ENCODE peak calls at places on chromosome 12, in seven cellular contexts. One of them, this sample, is unnamed.

GRCh38 chr12:89084751-89085150 is 267.6 kb downstream of the DUSP6 start:
- DNase-seq in K562: no peak
- DNase-seq in GM23338: no peak
- DNase-seq in endothelial cell of umbilical vein: peak
- DNase-seq in GM12878: no peak
- DNase-seq in H1: no peak
- DNase-seq in HCT116: no peak
- DNase-seq in this sample: no peak

GRCh38 chr12:51910168-51910567 is 2.9 kb downstream of the ACVRL1 start:
- DNase-seq in H1: no peak
- DNase-seq in HCT116: no peak
- DNase-seq in K562: no peak
- DNase-seq in endothelial cell of umbilical vein: peak
- DNase-seq in GM23338: no peak
- DNase-seq in GM12878: no peak
- DNase-seq in this sample: no peak

GRCh38 chr12:100860611-100861010 is 66.0 kb downstream of the ANO4 start:
- DNase-seq in GM23338: no peak
- DNase-seq in endothelial cell of umbilical vein: no peak
- DNase-seq in GM12878: no peak
- DNase-seq in K562: no peak
- DNase-seq in H1: no peak
- DNase-seq in HCT116: no peak
- DNase-seq in this sample: no peak

GRCh38 chr12:108538796-108539195 is 22.2 kb downstream of the SART3 start:
- DNase-seq in GM12878: no peak
- DNase-seq in GM23338: no peak
- DNase-seq in K562: no peak
- DNase-seq in endothelial cell of umbilical vein: no peak
- DNase-seq in H1: no peak
- DNase-seq in HCT116: no peak
- DNase-seq in this sample: no peak

GRCh38 chr12:112130461-112130998 is 5.2 kb downstream of the TRAFD1 start:
- DNase-seq in HCT116: no peak
- DNase-seq in GM12878: peak
- DNase-seq in H1: no peak
- DNase-seq in endothelial cell of umbilical vein: peak
- DNase-seq in GM23338: no peak
- DNase-seq in K562: no peak
- DNase-seq in this sample: peak

GRCh38 chr12:45216297-45216982 is 545 bp downstream of the ANO6 start:
- DNase-seq in H1: no peak
- DNase-seq in endothelial cell of umbilical vein: peak
- DNase-seq in GM12878: no peak
- DNase-seq in GM23338: peak
- DNase-seq in K562: peak
- DNase-seq in HCT116: no peak
- DNase-seq in this sample: no peak

GRCh38 chr12:42273706-42274105 is 35.7 kb upstream of the YAF2 start:
- DNase-seq in GM12878: no peak
- DNase-seq in K562: no peak
- DNase-seq in H1: no peak
- DNase-seq in HCT116: no peak
- DNase-seq in GM23338: no peak
- DNase-seq in endothelial cell of umbilical vein: no peak
- DNase-seq in this sample: no peak

GRCh38 chr12:47731723-47732122 is 6.4 kb upstream of the ENDOU start:
- DNase-seq in H1: no peak
- DNase-seq in HCT116: no peak
- DNase-seq in GM23338: no peak
- DNase-seq in K562: no peak
- DNase-seq in GM12878: no peak
- DNase-seq in endothelial cell of umbilical vein: no peak
- DNase-seq in this sample: no peak

GRCh38 chr12:117189725-117190209 is 503 bp downstream of the FBXO21 start:
- DNase-seq in H1: no peak
- DNase-seq in GM23338: peak
- DNase-seq in K562: peak
- DNase-seq in HCT116: no peak
- DNase-seq in GM12878: no peak
- DNase-seq in endothelial cell of umbilical vein: peak
- DNase-seq in this sample: no peak

GRCh38 chr12:69105101-69105613 is 134.2 kb upstream of the CPSF6 start:
- DNase-seq in HCT116: no peak
- DNase-seq in K562: no peak
- DNase-seq in H1: no peak
- DNase-seq in endothelial cell of umbilical vein: no peak
- DNase-seq in GM23338: no peak
- DNase-seq in GM12878: no peak
- DNase-seq in this sample: no peak

GRCh38 chr12:2095878-2096277 is 43.1 kb downstream of the CACNA1C start:
- DNase-seq in K562: no peak
- DNase-seq in endothelial cell of umbilical vein: no peak
- DNase-seq in HCT116: no peak
- DNase-seq in GM12878: no peak
- DNase-seq in H1: no peak
- DNase-seq in GM23338: no peak
- DNase-seq in this sample: no peak

GRCh38 chr12:54988402-54989054 is 4.0 kb upstream of the TESPA1 start:
- DNase-seq in H1: no peak
- DNase-seq in GM12878: no peak
- DNase-seq in GM23338: no peak
- DNase-seq in HCT116: no peak
- DNase-seq in K562: peak
- DNase-seq in endothelial cell of umbilical vein: peak
- DNase-seq in this sample: no peak

GRCh38 chr12:12466157-12466556 is 96.5 kb downstream of the DUSP16 start:
- DNase-seq in GM12878: no peak
- DNase-seq in K562: no peak
- DNase-seq in H1: no peak
- DNase-seq in endothelial cell of umbilical vein: no peak
- DNase-seq in HCT116: no peak
- DNase-seq in GM23338: no peak
- DNase-seq in this sample: no peak

GRCh38 chr12:9043766-9044165 is 54.4 kb downstream of the KLRG1 start:
- DNase-seq in K562: no peak
- DNase-seq in endothelial cell of umbilical vein: no peak
- DNase-seq in GM12878: no peak
- DNase-seq in HCT116: no peak
- DNase-seq in H1: no peak
- DNase-seq in GM23338: no peak
- DNase-seq in this sample: no peak

GRCh38 chr12:109777544-109777943 is 55.7 kb downstream of the TRPV4 start:
- DNase-seq in GM23338: peak
- DNase-seq in HCT116: no peak
- DNase-seq in H1: no peak
- DNase-seq in endothelial cell of umbilical vein: peak
- DNase-seq in GM12878: peak
- DNase-seq in K562: peak
- DNase-seq in this sample: peak

DNA sequence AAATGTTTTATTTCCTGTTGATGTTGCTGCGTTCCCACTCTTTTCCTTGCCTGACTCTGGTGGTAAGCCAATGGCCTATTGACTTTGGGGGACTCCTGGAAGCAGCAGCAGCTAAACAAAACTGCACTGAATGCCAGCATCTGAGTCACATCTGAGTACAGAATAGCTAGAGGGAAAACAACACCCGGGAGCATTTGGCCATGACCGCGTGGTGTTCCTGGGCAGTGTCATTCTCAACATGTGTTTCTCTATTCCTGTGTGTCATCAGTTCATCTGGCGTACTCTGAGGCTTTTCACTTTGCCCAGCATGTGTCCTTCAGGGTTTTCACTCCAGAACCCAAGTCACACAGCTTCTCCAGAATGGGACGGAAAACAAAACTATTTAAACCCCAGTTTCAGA is 238.8 kb downstream of the PAWR start:
- DNase-seq in K562: no peak
- DNase-seq in H1: no peak
- DNase-seq in GM12878: no peak
- DNase-seq in GM23338: no peak
- DNase-seq in HCT116: no peak
- DNase-seq in endothelial cell of umbilical vein: peak
- DNase-seq in this sample: no peak
- TF ChIP-seq POLR2AphosphoS5 in K562: no peak
- TF ChIP-seq POLR2AphosphoS5 in H1: no peak
- TF ChIP-seq POLR2AphosphoS5 in GM12878: no peak
- TF ChIP-seq POLR2AphosphoS5 in GM23338: no peak
- TF ChIP-seq POLR2AphosphoS5 in HCT116: no peak
- TF ChIP-seq POLR2AphosphoS5 in endothelial cell of umbilical vein: peak
- TF ChIP-seq POLR2AphosphoS5 in this sample: no peak

GRCh38 chr12:120370343-120371243 is 1.6 kb upstream of the MSI1 start:
- DNase-seq in H1: no peak
- DNase-seq in K562: no peak
- DNase-seq in GM12878: no peak
- DNase-seq in GM23338: peak
- DNase-seq in HCT116: no peak
- DNase-seq in endothelial cell of umbilical vein: no peak
- DNase-seq in this sample: no peak
- TF ChIP-seq EZH2 in H1: no peak
- TF ChIP-seq EZH2 in K562: no peak
- TF ChIP-seq EZH2 in GM12878: no peak
- TF ChIP-seq EZH2 in GM23338: no peak
- TF ChIP-seq EZH2 in HCT116: no peak
- TF ChIP-seq EZH2 in endothelial cell of umbilical vein: no peak
- TF ChIP-seq EZH2 in this sample: no peak

DNA sequence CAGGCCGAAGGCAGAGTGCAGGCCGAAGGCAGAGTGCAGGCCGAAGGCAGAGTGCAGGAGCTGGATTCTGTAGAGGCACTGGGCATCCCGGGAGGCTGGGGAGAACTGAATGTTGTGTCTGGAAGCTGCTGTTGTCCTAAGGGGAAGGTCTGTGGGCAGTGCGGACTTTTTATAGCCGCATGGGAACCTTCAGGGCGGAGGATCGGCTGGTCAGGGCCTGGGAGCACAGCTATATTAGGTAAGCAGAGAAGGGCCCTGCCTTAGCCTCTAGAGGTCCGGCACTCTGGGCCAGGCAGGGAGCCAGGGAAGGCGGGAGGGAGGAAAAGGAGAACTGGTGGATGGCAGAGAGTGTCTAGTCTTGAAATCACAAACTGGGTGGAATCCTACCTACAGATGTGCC is 14.2 kb downstream of the CABP1 start:
- DNase-seq in K562: no peak
- DNase-seq in endothelial cell of umbilical vein: no peak
- DNase-seq in GM12878: no peak
- DNase-seq in H1: no peak
- DNase-seq in GM23338: no peak
- DNase-seq in HCT116: no peak
- DNase-seq in this sample: no peak
- TF ChIP-seq POLR2AphosphoS5 in K562: no peak
- TF ChIP-seq POLR2AphosphoS5 in endothelial cell of umbilical vein: no peak
- TF ChIP-seq POLR2AphosphoS5 in GM12878: no peak
- TF ChIP-seq POLR2AphosphoS5 in H1: no peak
- TF ChIP-seq POLR2AphosphoS5 in GM23338: no peak
- TF ChIP-seq POLR2AphosphoS5 in HCT116: no peak
- TF ChIP-seq POLR2AphosphoS5 in this sample: no peak

DNA sequence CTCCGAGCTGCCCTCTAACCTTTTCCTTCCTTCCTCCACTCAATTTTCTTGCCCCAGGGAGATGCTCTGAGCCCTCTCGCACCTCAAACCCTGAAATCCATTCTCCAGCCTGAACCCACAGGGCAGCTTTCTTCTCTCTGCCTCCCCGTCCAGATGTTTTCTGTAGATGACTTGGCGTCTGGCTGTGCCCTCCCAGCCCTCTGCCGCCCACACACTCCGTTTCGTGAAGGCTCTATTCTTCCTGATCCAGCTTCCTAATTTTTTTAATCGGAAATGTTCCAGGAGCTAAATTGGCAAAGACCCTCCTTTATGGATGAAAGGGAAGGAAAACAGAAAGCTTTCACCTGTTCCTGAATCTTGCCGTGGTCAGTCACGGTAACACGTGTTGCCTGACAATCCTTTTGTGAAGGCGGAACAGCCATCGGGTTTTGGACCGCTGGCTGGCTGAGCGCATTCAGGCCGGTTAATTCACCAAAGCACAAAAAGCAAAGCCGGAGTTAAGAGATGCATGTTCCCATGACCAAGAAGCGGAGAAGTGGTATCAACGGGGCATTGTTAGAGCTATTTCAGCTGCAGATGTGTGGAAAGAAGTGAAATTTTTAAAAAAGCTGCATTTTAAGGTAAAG is 70.2 kb upstream of the FBRSL1 start:
- DNase-seq in GM23338: no peak
- DNase-seq in K562: no peak
- DNase-seq in GM12878: no peak
- DNase-seq in H1: no peak
- DNase-seq in HCT116: no peak
- DNase-seq in endothelial cell of umbilical vein: no peak
- DNase-seq in this sample: no peak
- TF ChIP-seq EZH2 in GM23338: no peak
- TF ChIP-seq EZH2 in K562: no peak
- TF ChIP-seq EZH2 in GM12878: no peak
- TF ChIP-seq EZH2 in H1: no peak
- TF ChIP-seq EZH2 in HCT116: no peak
- TF ChIP-seq EZH2 in endothelial cell of umbilical vein: no peak
- TF ChIP-seq EZH2 in this sample: no peak

GRCh38 chr12:131872154-131873046 is 22.0 kb upstream of the ULK1 start:
- DNase-seq in HCT116: peak
- DNase-seq in GM23338: no peak
- DNase-seq in endothelial cell of umbilical vein: no peak
- DNase-seq in K562: no peak
- DNase-seq in GM12878: no peak
- DNase-seq in H1: no peak
- DNase-seq in this sample: no peak
- TF ChIP-seq POLR2AphosphoS5 in HCT116: peak
- TF ChIP-seq POLR2AphosphoS5 in GM23338: no peak
- TF ChIP-seq POLR2AphosphoS5 in endothelial cell of umbilical vein: no peak
- TF ChIP-seq POLR2AphosphoS5 in K562: no peak
- TF ChIP-seq POLR2AphosphoS5 in GM12878: no peak
- TF ChIP-seq POLR2AphosphoS5 in H1: no peak
- TF ChIP-seq POLR2AphosphoS5 in this sample: no peak

DNA sequence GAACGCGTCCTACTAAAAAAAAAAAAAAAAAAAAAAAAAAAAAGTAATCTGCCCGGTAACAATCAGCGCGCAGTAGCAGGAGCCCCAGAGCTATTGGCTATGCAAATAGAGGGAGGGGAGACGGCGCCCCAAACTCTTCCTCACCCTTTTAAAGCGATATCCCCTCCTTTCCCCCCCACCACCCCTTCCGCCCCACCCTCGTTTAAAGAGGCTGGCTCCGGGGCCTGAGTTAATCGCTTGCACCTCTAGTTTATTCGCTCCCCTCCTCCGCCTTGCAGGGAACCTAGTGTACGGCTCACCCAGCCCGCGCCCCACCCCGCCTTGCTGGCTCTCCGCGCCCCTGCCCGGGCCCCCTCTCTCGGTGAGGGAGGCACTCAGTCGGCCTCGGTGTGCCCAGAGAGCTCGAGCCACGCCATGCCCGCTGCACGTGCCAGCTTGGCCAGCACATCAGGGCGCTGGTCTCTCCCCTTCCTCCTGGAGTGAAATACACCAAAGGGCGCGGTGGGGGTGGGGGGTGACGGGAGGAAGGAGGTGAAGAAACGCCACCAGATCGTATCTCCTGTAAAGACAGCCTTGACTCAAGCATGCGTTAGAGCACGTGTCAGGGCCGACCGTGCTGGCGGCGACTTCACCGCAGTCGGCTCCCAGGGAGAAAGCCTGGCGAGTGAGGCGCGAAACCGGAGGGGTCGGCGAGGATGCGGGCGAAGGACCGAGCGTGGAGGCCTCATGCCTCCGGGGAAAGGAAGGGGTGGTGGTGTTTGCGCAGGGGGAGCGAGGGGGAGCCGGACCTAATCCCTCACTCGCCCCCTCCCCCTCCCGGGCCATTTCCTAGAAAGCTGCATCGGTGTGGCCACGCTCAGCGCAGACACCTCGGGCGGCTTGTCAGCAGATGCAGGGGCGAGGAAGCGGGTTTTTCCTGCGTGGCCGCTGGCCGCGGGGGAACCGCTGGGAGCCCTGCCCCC is 1.3 kb upstream of the CCND2 start:
- DNase-seq in H1: no peak
- DNase-seq in endothelial cell of umbilical vein: peak
- DNase-seq in GM23338: peak
- DNase-seq in HCT116: no peak
- DNase-seq in K562: peak
- DNase-seq in GM12878: peak
- DNase-seq in this sample: no peak
- TF ChIP-seq EZH2 in H1: peak
- TF ChIP-seq EZH2 in endothelial cell of umbilical vein: peak
- TF ChIP-seq EZH2 in GM23338: no peak
- TF ChIP-seq EZH2 in HCT116: no peak
- TF ChIP-seq EZH2 in K562: no peak
- TF ChIP-seq EZH2 in GM12878: no peak
- TF ChIP-seq EZH2 in this sample: no peak

This sample was measured in SK-N-MC.